ENCODE peak calls at places on chromosomes 1 and 21, in four cellular contexts. U, G, Q and N are unnamed samples.
A peak's percentile ranks its signal among the peaks of the same experiment; 100 is the strongest.

GRCh38 chr1:27382950-27383627 is at the start of gene CD164L2:
- DNase-seq in Q (no peak), G (no peak), U (no peak), N (peak; percentile 31)

GRCh38 chr1:34885405-34886247 is 26.1 kb upstream of the SMIM12 start:
- DNase-seq in U (peak; percentile 49), Q (no peak), G (peak; percentile 57), N (peak; percentile 45)

GRCh38 chr1:233075045-233075444 is 124.6 kb downstream of the NTPCR start:
- DNase-seq in Q (no peak), U (no peak), G (no peak), N (no peak)

GRCh38 chr1:52249831-52250230 is 107.9 kb downstream of the ZFYVE9 start:
- DNase-seq in U (no peak), G (no peak), Q (no peak), N (no peak)

GRCh38 chr1:228998179-228998578 is 262.9 kb downstream of the RHOU start:
- DNase-seq in U (no peak), Q (no peak), G (no peak), N (no peak)

GRCh38 chr1:29082519-29082918 is 41.2 kb downstream of the TMEM200B start:
- DNase-seq in U (no peak), Q (no peak), G (no peak), N (no peak)

GRCh38 chr1:223089250-223089649 is 53.8 kb downstream of the TLR5 start:
- DNase-seq in G (no peak), U (no peak), Q (no peak), N (no peak)

GRCh38 chr1:55197106-55197505 is 18.1 kb downstream of the USP24 start:
- DNase-seq in G (no peak), Q (no peak), U (no peak), N (no peak)

GRCh38 chr1:17826165-17826488 is 71.0 kb downstream of the ACTL8 start:
- DNase-seq in U (peak; percentile 29), G (no peak), Q (peak; percentile 8), N (peak; percentile 80)

GRCh38 chr1:6208723-6209660 is 3.1 kb downstream of the RNF207 start:
- DNase-seq in G (peak; percentile 48), U (peak; percentile 74), Q (no peak), N (peak; percentile 79)

GRCh38 chr1:6211731-6212130 is 5.8 kb downstream of the RNF207 start:
- DNase-seq in G (no peak), U (no peak), Q (no peak), N (no peak)

GRCh38 chr1:6210606-6211355 is 4.9 kb downstream of the RNF207 start:
- DNase-seq in G (no peak), Q (no peak), U (no peak), N (no peak)

GRCh38 chr1:6207921-6208320 is 2.0 kb downstream of the RNF207 start:
- DNase-seq in G (no peak), U (no peak), Q (no peak), N (no peak)

DNA sequence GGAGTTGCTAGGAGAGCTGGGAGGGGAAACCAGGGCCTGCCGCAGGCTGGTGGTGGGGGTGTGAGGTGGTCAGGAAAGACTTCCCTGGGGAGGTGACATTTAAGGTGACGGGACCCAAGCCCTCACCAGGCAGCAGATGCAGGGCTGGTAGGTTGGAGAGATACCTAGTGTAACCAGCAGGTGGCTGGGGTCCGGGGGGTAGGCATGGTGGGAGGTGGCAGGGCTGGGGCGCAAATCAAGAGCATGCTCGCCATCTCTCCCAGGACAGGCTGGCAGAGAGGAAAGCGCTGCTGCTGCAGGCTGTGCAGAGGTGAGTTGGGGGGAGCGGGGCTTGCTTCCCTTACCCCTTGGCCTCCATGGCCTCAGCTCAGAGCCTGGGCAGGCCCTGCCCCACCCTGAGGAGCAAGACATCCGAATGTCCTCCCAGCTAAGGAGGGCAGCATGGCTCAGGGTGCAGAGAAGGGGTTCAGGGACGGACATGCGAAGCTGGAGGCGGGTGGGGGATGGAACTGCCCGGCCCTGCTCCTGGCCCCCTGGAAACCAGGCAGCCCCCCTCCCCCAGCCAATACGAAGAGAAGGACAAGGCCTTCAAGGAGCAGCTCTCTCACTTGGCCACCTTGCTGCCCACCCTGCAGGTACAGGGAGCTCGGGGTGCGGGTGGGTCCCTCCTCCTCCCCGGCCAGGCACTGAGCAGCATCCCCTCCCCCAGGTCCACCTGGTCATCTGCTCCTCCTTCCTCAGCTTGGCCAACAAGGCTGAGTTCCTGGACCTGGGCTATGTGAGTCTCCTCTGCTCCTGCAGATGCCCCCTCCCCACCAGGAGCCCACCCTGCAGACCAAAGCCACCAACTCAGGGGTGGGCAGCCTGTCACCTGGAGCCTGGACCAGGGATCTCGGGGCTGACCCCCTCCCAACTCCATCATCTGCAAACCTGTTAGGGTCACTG is 4.0 kb downstream of the RNF207 start:
- DNase-seq in Q (no peak), G (no peak), U (no peak), N (peak; percentile 81)
- H3K4me1 ChIP-seq in Q (peaks cover 15% of the 10 kb centered on the region), G (peaks cover 11% of the 10 kb centered on the region), U (peaks cover 9% of the 10 kb centered on the region), N (peaks cover 17% of the 10 kb centered on the region)

DNA sequence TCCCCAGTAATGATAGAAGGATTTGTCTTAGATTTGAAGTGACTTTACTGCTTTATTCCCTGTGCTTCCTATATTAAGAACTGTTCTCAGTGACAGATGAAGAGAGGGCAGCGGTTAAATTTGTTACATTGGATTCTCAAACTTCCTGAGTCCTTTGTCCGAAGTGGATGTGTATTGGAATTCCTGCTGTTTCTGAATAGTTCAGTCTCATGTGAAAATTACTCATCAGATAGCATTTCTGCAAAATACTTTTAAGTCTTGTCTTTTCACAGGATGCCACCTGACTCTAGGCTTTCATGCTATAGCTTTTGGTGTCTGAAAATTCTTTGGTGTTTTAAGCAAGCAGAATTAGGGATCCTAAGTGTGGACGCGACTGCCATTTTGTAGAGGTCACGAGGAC is 83.6 kb downstream of the PRDM2 start:
- DNase-seq in U (no peak), G (no peak), Q (no peak), N (no peak)
- H3K36me3 ChIP-seq in U (peaks cover 53% of the 10 kb centered on the region), G (no peaks in the 10 kb centered on the region), Q (peaks cover 13% of the 10 kb centered on the region), N (peaks cover 28% of the 10 kb centered on the region)

GRCh38 chr1:39638965-39639332 is 494 bp downstream of the HEYL start:
- DNase-seq in Q (no peak), U (no peak), G (no peak), N (no peak)

GRCh38 chr1:39640861-39641260 is 1.4 kb upstream of the HEYL start:
- DNase-seq in G (no peak), U (no peak), Q (no peak), N (no peak)

GRCh38 chr1:39637301-39637700 is 2.1 kb downstream of the HEYL start:
- DNase-seq in Q (no peak), G (no peak), U (no peak), N (no peak)

GRCh38 chr1:39642796-39643195 is 3.4 kb upstream of the HEYL start:
- DNase-seq in U (peak; percentile 44), G (no peak), Q (no peak), N (no peak)

DNA sequence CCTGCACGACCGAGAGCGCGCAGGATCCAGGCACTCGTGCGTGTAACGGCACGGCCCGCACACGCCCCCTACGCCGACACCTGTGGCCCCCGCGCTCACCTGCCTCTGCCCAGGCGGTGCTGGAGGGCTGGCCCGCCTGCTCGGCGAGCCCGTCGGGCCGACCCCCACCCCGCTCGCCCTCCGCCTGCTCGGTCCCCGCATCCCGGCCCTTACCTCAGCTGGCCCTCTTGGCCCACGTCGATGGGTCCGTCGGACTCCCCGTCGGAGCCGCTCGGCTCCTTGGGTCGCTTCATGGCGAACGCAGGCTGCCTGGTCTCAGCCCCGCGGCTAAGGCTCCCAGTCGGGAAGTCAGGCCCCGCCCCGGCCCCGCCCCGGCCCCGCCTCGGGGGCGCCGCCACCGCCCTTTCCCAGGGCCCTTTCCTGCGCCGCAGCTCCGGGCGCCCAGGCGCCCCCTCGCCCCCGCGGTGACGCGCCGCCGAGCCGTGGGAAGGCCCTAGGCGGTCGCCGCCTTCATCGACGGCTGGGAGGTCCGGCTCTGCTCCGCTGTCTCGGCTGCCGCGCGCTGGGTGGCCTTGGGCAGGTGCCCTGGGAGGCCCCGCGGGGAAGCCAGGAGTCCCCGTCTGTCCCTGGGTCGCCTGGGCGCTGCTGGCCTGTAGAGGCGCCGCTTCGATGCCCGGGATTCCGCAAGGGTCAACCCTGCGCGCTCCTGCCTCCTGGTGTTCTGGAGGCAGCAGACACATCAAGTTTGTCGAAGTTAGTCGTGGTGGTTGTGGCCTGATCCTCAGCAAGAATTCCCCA is at the start of gene HEYL:
- DNase-seq in G (peak; percentile 68), U (no peak), Q (peak; percentile 65), N (peak; percentile 90)
- H3K4me1 ChIP-seq in G (peaks cover 3% of the 10 kb centered on the region), U (peaks cover 4% of the 10 kb centered on the region), Q (peaks cover 17% of the 10 kb centered on the region), N (peaks cover 3% of the 10 kb centered on the region)

GRCh38 chr21:32351428-32351827 is 41.4 kb downstream of the URB1 start:
- DNase-seq in Q (no peak), G (no peak), U (no peak), N (no peak)
- H3K36me3 ChIP-seq in Q (peaks cover 71% of the 10 kb centered on the region), G (no peaks in the 10 kb centered on the region), U (peaks cover 100% of the 10 kb centered on the region), N (peaks cover 100% of the 10 kb centered on the region)